ENCODE peak calls at places on chromosomes 16 and 17, in nine cellular contexts. One of them, this sample, is unnamed.

GRCh38 chr17:57493171-57493570 is 236.8 kb downstream of the MSI2 start:
- DNase-seq in AG10803: no peak
- DNase-seq in right lobe of liver: no peak
- DNase-seq in effector memory CD4-positive, alpha-beta T cell: no peak
- DNase-seq in SK-N-MC: no peak
- DNase-seq in AG09309: no peak
- DNase-seq in K562: no peak
- DNase-seq in heart left ventricle: no peak
- DNase-seq in body of pancreas: no peak
- DNase-seq in this sample: no peak

GRCh38 chr16:52078716-52079655 is 468.0 kb downstream of the TOX3 start:
- DNase-seq in AG10803: no peak
- DNase-seq in right lobe of liver: no peak
- DNase-seq in effector memory CD4-positive, alpha-beta T cell: no peak
- DNase-seq in SK-N-MC: no peak
- DNase-seq in AG09309: no peak
- DNase-seq in K562: no peak
- DNase-seq in heart left ventricle: no peak
- DNase-seq in body of pancreas: no peak
- DNase-seq in this sample: no peak

GRCh38 chr17:78652913-78653312 is 75.7 kb upstream of the DNAH17 start:
- DNase-seq in AG10803: no peak
- DNase-seq in right lobe of liver: no peak
- DNase-seq in effector memory CD4-positive, alpha-beta T cell: no peak
- DNase-seq in SK-N-MC: no peak
- DNase-seq in AG09309: no peak
- DNase-seq in K562: no peak
- DNase-seq in heart left ventricle: no peak
- DNase-seq in body of pancreas: no peak
- DNase-seq in this sample: peak; percentile 73

GRCh38 chr16:47392114-47392513 is 68.7 kb downstream of the ITFG1 start:
- DNase-seq in AG10803: no peak
- DNase-seq in right lobe of liver: no peak
- DNase-seq in effector memory CD4-positive, alpha-beta T cell: no peak
- DNase-seq in SK-N-MC: no peak
- DNase-seq in AG09309: no peak
- DNase-seq in K562: peak; percentile 10
- DNase-seq in heart left ventricle: no peak
- DNase-seq in body of pancreas: no peak
- DNase-seq in this sample: no peak

GRCh38 chr16:23407436-23408125 is 45.4 kb downstream of the COG7 start:
- DNase-seq in AG10803: no peak
- DNase-seq in right lobe of liver: no peak
- DNase-seq in effector memory CD4-positive, alpha-beta T cell: no peak
- DNase-seq in SK-N-MC: no peak
- DNase-seq in AG09309: no peak
- DNase-seq in K562: no peak
- DNase-seq in heart left ventricle: no peak
- DNase-seq in body of pancreas: no peak
- DNase-seq in this sample: no peak

GRCh38 chr16:12723681-12724080 is 80.0 kb downstream of the CPPED1 start:
- DNase-seq in AG10803: no peak
- DNase-seq in right lobe of liver: no peak
- DNase-seq in effector memory CD4-positive, alpha-beta T cell: no peak
- DNase-seq in SK-N-MC: no peak
- DNase-seq in AG09309: no peak
- DNase-seq in K562: no peak
- DNase-seq in heart left ventricle: no peak
- DNase-seq in body of pancreas: no peak
- DNase-seq in this sample: no peak

GRCh38 chr17:34364741-34365140 is 1.7 kb upstream of the CCL1 start:
- DNase-seq in AG10803: no peak
- DNase-seq in right lobe of liver: no peak
- DNase-seq in effector memory CD4-positive, alpha-beta T cell: no peak
- DNase-seq in SK-N-MC: no peak
- DNase-seq in AG09309: no peak
- DNase-seq in K562: no peak
- DNase-seq in heart left ventricle: no peak
- DNase-seq in body of pancreas: no peak
- DNase-seq in this sample: no peak

GRCh38 chr17:40358323-40359038 is 6.1 kb downstream of the GJD3 start:
- DNase-seq in AG10803: peak; percentile 80
- DNase-seq in right lobe of liver: peak; percentile 89
- DNase-seq in effector memory CD4-positive, alpha-beta T cell: peak; percentile 78
- DNase-seq in SK-N-MC: peak; percentile 45
- DNase-seq in AG09309: peak; percentile 41
- DNase-seq in K562: peak; percentile 89
- DNase-seq in heart left ventricle: peak; percentile 87
- DNase-seq in body of pancreas: peak; percentile 89
- DNase-seq in this sample: peak; percentile 97

GRCh38 chr17:62755139-62755851 is 52.8 kb downstream of the MARCHF10 start:
- DNase-seq in AG10803: no peak
- DNase-seq in right lobe of liver: no peak
- DNase-seq in effector memory CD4-positive, alpha-beta T cell: no peak
- DNase-seq in SK-N-MC: no peak
- DNase-seq in AG09309: no peak
- DNase-seq in K562: no peak
- DNase-seq in heart left ventricle: no peak
- DNase-seq in body of pancreas: no peak
- DNase-seq in this sample: no peak

GRCh38 chr16:88118376-88118775 is 167.1 kb downstream of the BANP start:
- DNase-seq in AG10803: no peak
- DNase-seq in right lobe of liver: no peak
- DNase-seq in effector memory CD4-positive, alpha-beta T cell: no peak
- DNase-seq in SK-N-MC: no peak
- DNase-seq in AG09309: no peak
- DNase-seq in K562: no peak
- DNase-seq in heart left ventricle: no peak
- DNase-seq in body of pancreas: no peak
- DNase-seq in this sample: no peak
- H3K4me3 ChIP-seq in AG10803: no peak overlapping the region
- H3K4me3 ChIP-seq in right lobe of liver: no peak overlapping the region
- H3K4me3 ChIP-seq in effector memory CD4-positive, alpha-beta T cell: no peak overlapping the region
- H3K4me3 ChIP-seq in SK-N-MC: no peak overlapping the region
- H3K4me3 ChIP-seq in AG09309: no peak overlapping the region
- H3K4me3 ChIP-seq in K562: no peak overlapping the region
- H3K4me3 ChIP-seq in heart left ventricle: no peak overlapping the region
- H3K4me3 ChIP-seq in body of pancreas: no peak overlapping the region
- H3K4me3 ChIP-seq in this sample: no peak overlapping the region

DNA sequence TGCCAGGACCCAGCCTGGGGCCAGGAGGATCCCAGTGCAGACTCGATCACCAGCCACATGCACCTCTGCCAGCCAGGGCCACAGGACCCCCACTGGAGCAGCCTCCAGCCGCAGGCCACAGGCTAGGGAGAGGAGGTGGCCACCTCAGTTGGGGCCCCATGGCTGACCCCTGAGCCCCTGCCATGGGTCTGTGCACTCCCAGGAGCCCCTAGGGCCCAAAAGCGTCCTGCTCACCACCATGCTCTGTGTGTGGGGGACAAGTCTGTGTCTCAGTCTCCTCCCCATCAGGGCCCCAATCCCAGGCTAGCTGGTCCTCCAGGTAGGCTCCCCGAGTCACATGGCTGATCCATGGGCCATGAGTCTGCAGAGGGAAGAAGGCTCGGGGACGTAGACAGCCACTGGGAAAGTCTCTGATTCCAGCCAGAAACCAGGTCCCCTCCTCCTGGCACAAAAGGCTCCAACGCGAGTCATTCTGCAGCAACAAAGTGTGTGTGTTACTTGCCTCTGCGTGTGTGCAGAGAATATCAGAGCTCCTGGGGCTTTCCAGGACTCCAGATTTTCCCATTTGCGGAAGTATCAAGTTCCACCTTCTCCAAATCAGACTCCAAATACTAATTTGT is 6.1 kb upstream of the PRSS8 start:
- DNase-seq in AG10803: no peak
- DNase-seq in right lobe of liver: no peak
- DNase-seq in effector memory CD4-positive, alpha-beta T cell: no peak
- DNase-seq in SK-N-MC: no peak
- DNase-seq in AG09309: peak; percentile 41
- DNase-seq in K562: peak; percentile 20
- DNase-seq in heart left ventricle: peak; percentile 27
- DNase-seq in body of pancreas: peak; percentile 66
- DNase-seq in this sample: no peak
- H3K4me3 ChIP-seq in AG10803: peak overlapping the region; percentile 40
- H3K4me3 ChIP-seq in right lobe of liver: peak overlapping the region; percentile 24
- H3K4me3 ChIP-seq in effector memory CD4-positive, alpha-beta T cell: peak overlapping the region; percentile 9
- H3K4me3 ChIP-seq in SK-N-MC: peak overlapping the region; percentile 80
- H3K4me3 ChIP-seq in AG09309: peak overlapping the region; percentile 17
- H3K4me3 ChIP-seq in K562: peak overlapping the region; percentile 28
- H3K4me3 ChIP-seq in heart left ventricle: no peak overlapping the region
- H3K4me3 ChIP-seq in body of pancreas: no peak overlapping the region
- H3K4me3 ChIP-seq in this sample: peak overlapping the region; percentile 46

GRCh38 chr16:76214856-76215255 is 62.3 kb upstream of the CNTNAP4 start:
- DNase-seq in AG10803: no peak
- DNase-seq in right lobe of liver: no peak
- DNase-seq in effector memory CD4-positive, alpha-beta T cell: no peak
- DNase-seq in SK-N-MC: no peak
- DNase-seq in AG09309: no peak
- DNase-seq in K562: no peak
- DNase-seq in heart left ventricle: no peak
- DNase-seq in body of pancreas: no peak
- DNase-seq in this sample: no peak
- H3K4me3 ChIP-seq in AG10803: no peak overlapping the region
- H3K4me3 ChIP-seq in right lobe of liver: no peak overlapping the region
- H3K4me3 ChIP-seq in effector memory CD4-positive, alpha-beta T cell: no peak overlapping the region
- H3K4me3 ChIP-seq in SK-N-MC: no peak overlapping the region
- H3K4me3 ChIP-seq in AG09309: no peak overlapping the region
- H3K4me3 ChIP-seq in K562: no peak overlapping the region
- H3K4me3 ChIP-seq in heart left ventricle: no peak overlapping the region
- H3K4me3 ChIP-seq in body of pancreas: no peak overlapping the region
- H3K4me3 ChIP-seq in this sample: no peak overlapping the region

GRCh38 chr17:10013360-10014112 is 108.5 kb upstream of the RCVRN start:
- DNase-seq in AG10803: peak; percentile 78
- DNase-seq in right lobe of liver: no peak
- DNase-seq in effector memory CD4-positive, alpha-beta T cell: no peak
- DNase-seq in SK-N-MC: no peak
- DNase-seq in AG09309: no peak
- DNase-seq in K562: no peak
- DNase-seq in heart left ventricle: no peak
- DNase-seq in body of pancreas: no peak
- DNase-seq in this sample: peak; percentile 51
- H3K4me3 ChIP-seq in AG10803: no peak overlapping the region
- H3K4me3 ChIP-seq in right lobe of liver: no peak overlapping the region
- H3K4me3 ChIP-seq in effector memory CD4-positive, alpha-beta T cell: no peak overlapping the region
- H3K4me3 ChIP-seq in SK-N-MC: no peak overlapping the region
- H3K4me3 ChIP-seq in AG09309: no peak overlapping the region
- H3K4me3 ChIP-seq in K562: no peak overlapping the region
- H3K4me3 ChIP-seq in heart left ventricle: no peak overlapping the region
- H3K4me3 ChIP-seq in body of pancreas: no peak overlapping the region
- H3K4me3 ChIP-seq in this sample: no peak overlapping the region

This sample was measured in left lung.